ENCODE peak calls at places on chromosomes 12 and 14, in six cellular contexts. Y, R, I, H, X and O are unnamed samples.

GRCh38 chr12:49138999-49139398 is 7.8 kb upstream of the TUBA1B start:
- DNase-seq in R (no peak), Y (no peak), X (no peak), I (no peak), H (no peak), O (no peak)

GRCh38 chr12:121165316-121165715 is 32.6 kb downstream of the P2RX7 start:
- DNase-seq in R (no peak), H (no peak), X (no peak), Y (no peak), I (no peak), O (no peak)

GRCh38 chr14:26765768-26766550 is 168.1 kb upstream of the NOVA1 start:
- DNase-seq in Y (no peak), I (peak), X (no peak), H (no peak), R (no peak), O (no peak)

GRCh38 chr12:94457331-94457730 is 2.3 kb downstream of the CEP83 start:
- DNase-seq in Y (no peak), X (no peak), R (no peak), H (no peak), I (no peak), O (no peak)

GRCh38 chr14:77114609-77115008 is 16.6 kb downstream of the CIPC start:
- DNase-seq in I (no peak), H (no peak), R (no peak), X (no peak), Y (no peak), O (no peak)

GRCh38 chr12:44774815-44775411 is 101.2 kb downstream of the NELL2 start:
- DNase-seq in X (peak), H (peak), Y (peak), I (peak), R (peak), O (peak)

GRCh38 chr14:29930283-29930682 is 2.6 kb upstream of the PRKD1 start:
- DNase-seq in H (no peak), Y (no peak), X (no peak), R (no peak), I (no peak), O (no peak)

GRCh38 chr12:121796855-121797751 is 3.6 kb upstream of the RHOF start:
- DNase-seq in I (no peak), X (peak), H (peak), Y (peak), R (no peak), O (peak)

GRCh38 chr14:94936411-94936892 is 166.5 kb upstream of the GSC start:
- DNase-seq in X (no peak), I (no peak), H (no peak), R (no peak), Y (peak), O (peak)

GRCh38 chr12:49885118-49885517 is 18.6 kb downstream of the FAIM2 start:
- DNase-seq in H (no peak), Y (peak), R (no peak), X (no peak), I (no peak), O (no peak)

GRCh38 chr14:55136241-55136640 is 7.2 kb downstream of the LGALS3 start:
- DNase-seq in X (no peak), I (no peak), R (no peak), H (no peak), Y (no peak), O (no peak)

GRCh38 chr14:55139152-55139551 is 10.1 kb downstream of the LGALS3 start:
- DNase-seq in I (peak), R (no peak), X (no peak), H (no peak), Y (no peak), O (no peak)

GRCh38 chr14:55139696-55140509 is 10.9 kb downstream of the LGALS3 start:
- DNase-seq in I (no peak), Y (no peak), X (no peak), H (no peak), R (no peak), O (peak)

GRCh38 chr14:55138091-55138490 is 9.0 kb downstream of the LGALS3 start:
- DNase-seq in I (no peak), H (no peak), X (no peak), Y (peak), R (no peak), O (no peak)

DNA sequence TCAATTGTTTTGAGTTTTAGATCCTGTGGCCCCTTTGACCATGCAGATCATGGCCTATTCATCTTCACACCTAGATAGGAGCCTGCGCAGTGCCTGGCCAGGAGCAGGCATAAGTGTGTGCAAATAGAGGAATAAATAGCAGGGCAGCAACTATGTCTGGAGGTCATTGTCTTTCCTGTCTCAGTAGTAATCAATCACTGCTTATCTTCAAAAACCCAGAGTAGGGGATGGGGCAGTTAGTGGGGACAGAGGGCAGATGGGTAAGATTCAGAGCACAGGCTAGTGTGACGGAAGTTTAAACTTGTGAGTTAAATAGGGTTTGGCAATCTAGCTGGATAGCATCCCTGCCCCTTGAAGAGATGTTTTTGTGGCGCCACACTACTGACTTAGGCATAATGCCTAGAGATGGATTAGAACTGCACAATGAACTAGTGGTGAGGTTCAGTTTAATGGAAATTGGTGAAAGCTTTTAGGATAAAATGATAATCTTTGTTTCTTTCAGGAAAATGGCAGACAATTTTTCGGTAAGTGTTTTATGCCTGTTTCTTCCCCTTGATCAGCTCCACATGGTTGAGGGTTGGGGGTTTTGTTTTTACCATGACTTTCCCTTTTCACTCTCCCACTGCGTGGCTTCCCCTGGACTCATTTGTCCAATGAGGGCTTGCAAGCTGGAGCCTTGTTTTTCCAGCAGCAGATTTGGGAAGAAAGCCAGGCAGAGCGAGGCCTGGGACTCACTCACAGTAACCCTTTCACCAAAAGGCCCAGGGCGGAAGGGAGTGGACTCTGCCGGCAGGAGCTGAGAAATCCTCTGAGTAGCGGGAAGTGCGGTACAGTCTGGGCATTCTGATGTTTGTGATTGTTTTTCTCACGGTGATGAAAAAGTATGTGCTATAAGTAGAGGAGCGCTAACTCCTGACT is 8.1 kb downstream of the LGALS3 start:
- DNase-seq in X (no peak), I (no peak), H (no peak), R (no peak), Y (no peak), O (peak)
- TF ChIP-seq REST in X (no peak), I (no peak), H (no peak), R (no peak), Y (no peak), O (no peak)

GRCh38 chr12:25653487-25654175 is 100.5 kb upstream of the LMNTD1 start:
- DNase-seq in R (no peak), Y (no peak), X (no peak), H (no peak), I (peak), O (peak)
- TF ChIP-seq POLR2AphosphoS5 in R (no peak), Y (no peak), X (no peak), H (no peak), I (peak), O (no peak)

DNA sequence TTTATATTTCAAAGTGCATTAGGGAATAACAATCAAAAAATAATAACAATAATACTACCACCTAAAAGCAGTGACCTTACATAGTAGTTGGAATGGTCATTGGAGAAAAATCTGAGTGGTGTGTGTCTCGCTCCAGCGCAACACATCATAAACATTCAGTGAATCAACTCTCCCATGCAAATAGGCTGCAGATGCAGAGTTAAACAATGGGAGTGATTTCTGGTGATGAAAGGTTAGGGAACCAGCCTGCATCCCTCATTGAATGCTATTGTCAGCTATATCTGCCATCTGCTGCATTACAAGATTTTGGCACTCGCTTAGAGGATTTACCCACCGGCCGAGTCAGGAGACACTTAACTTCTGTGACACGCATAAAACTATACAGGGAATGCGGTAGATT is 900.9 kb downstream of the FLRT2 start:
- DNase-seq in X (no peak), I (no peak), H (no peak), Y (no peak), R (no peak), O (no peak)
- TF ChIP-seq REST in X (no peak), I (no peak), H (no peak), Y (no peak), R (no peak), O (no peak)

GRCh38 chr14:81170104-81170828 is 50.5 kb downstream of the GTF2A1 start:
- DNase-seq in Y (peak), I (peak), X (peak), R (peak), H (peak), O (peak)
- TF ChIP-seq POLR2AphosphoS5 in Y (peak), I (no peak), X (peak), R (peak), H (peak), O (peak)

DNA sequence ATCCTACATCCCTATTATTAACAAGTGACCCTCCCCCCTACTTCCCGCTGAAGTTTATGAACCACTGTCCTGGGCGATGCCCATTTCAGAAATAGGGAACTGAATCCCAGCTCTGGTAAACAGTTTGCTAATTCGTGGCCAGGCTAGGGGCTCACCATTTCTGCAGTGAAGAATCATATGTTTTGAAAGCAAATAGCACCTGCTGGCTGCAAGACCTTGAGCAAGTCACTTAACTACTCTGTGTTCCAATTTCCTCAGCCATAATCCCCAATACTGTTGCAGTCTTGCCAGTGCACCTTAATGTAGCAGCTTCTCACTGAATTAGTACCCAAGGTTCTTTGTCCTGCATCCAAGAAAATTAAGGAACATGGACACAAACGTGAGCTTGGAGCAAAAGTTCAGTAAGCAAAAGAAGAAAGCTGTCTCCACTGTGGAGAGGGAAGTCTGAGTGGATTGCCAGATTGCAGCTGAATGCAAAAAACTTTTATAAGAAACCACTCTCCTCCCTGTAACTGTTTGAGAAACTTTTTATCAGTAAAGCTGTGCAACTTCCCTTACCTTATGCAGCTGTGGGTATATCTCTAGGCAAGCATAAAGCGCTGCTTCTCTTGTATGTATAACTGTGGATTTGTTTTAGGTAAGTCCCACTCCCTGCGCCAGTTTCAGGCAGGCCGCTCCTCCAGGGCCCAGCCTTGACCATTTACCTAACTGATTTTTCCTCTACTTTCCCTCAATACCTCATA is 824 bp downstream of the OAS1 start:
- DNase-seq in H (no peak), X (no peak), R (no peak), I (peak), Y (no peak), O (no peak)
- TF ChIP-seq REST in H (no peak), X (no peak), R (no peak), I (no peak), Y (no peak), O (no peak)

DNA sequence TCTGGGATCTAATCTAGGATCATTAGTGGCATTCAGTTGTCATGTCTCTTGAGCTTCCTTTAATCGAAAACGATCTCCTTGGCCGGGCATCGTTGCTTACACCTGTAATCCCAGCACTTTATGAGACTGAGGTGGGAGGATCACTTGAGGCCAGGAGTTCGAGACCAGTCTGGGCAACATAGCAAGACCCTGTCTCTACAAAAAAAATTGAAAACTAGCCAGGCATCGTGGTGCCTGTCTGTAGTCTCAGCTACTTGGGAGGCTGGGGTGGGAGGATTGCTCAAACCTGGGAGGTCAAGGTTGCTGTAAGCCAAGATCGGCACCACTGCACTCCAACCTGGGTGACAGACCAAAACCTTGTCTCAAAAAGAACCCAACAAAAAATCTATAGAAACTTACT is 9.0 kb downstream of the PUS1 start:
- DNase-seq in I (no peak), X (no peak), Y (no peak), H (no peak), R (no peak), O (no peak)
- TF ChIP-seq POLR2AphosphoS5 in I (no peak), X (no peak), Y (no peak), H (no peak), R (no peak), O (no peak)

DNA sequence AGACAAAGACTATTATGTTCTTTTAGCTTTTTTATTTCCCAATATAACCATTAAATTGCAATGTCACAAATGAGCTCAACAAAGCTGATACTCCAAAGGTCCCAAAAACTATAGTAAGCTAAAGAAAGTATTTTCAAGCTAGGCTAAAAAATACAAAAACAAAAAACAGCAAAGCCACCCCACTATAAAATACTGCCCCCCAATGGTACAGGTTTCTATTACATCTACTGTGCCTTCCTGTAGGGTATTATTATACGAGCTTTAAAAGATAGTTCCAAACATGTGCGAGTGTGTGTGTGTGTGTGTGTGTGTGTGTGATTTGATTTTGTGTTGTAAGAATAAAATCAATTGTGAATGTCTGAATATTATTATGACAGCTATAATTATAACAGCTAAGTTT is 1.1 kb downstream of the IFNG start:
- DNase-seq in I (no peak), R (no peak), X (peak), H (peak), Y (peak), O (no peak)
- TF ChIP-seq REST in I (no peak), R (no peak), X (no peak), H (no peak), Y (no peak), O (no peak)

DNA sequence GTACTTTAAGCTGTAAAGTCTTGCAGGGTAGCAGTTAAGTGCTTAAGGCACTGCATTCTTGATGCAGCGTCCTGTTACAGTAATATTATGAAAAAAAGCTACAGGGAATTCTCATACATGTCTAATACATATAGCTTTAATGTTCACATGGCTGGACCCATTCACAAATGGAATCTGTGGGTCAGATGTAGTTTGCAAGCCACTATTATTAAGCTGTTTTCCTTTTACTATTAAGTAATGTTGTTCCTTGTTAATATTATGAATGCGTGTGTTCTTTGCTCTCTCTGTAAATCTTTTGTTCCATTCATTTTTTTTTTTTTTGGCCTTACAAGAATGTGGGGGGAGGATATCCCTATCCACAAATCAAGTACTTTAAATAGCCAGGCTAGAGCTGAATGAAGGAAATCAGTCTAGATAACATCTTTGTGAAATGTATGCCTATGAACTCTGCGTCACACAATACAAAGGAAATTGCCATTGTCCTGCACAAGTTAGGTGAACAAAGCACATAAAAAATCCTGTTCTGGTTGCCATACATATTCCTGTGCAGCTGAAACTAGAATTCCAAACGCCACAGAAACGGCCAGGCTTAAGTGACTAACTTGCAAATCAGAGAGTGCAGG is 111.7 kb downstream of the HMGA2 start:
- DNase-seq in Y (no peak), H (no peak), R (no peak), X (no peak), I (no peak), O (no peak)
- TF ChIP-seq POLR2AphosphoS5 in Y (no peak), H (no peak), R (no peak), X (no peak), I (no peak), O (peak)